ENCODE peak calls at places on chromosomes 4 and X, in six cellular contexts. I is IMR-90, B is neuronal stem cell, J is H9, A is trophoblast cell, V is mesenchymal stem cell. Q is an unnamed sample.

GRCh38 chrX:567891-568290 is 62.7 kb upstream of the SHOX start:
- DNase-seq in J (no peak), B (no peak), I (no peak), A (no peak), V (no peak), Q (no peak)

GRCh38 chr4:147831452-147832192 is 99.7 kb downstream of the ARHGAP10 start:
- DNase-seq in J (no peak), B (no peak), A (peak), I (peak), V (peak), Q (peak)

GRCh38 chrX:134990475-134991473 is at the start of gene SMIM10:
- DNase-seq in I (peak), J (peak), A (peak), V (peak), B (no peak), Q (peak)

GRCh38 chr4:37567781-37568180 is 118.4 kb downstream of the RELL1 start:
- DNase-seq in I (peak), J (no peak), V (no peak), A (no peak), B (no peak), Q (no peak)

GRCh38 chrX:14030248-14030592 is 528 bp upstream of the GEMIN8 start:
- DNase-seq in A (no peak), V (peak), I (peak), B (no peak), J (no peak), Q (no peak)

GRCh38 chr4:37073226-37073840 is 171.2 kb upstream of the NWD2 start:
- DNase-seq in I (no peak), V (no peak), B (no peak), A (peak), J (no peak), Q (no peak)

GRCh38 chr4:104302731-104303130 is 192.0 kb downstream of the CXXC4 start:
- DNase-seq in I (no peak), B (no peak), V (no peak), J (no peak), A (no peak), Q (peak)

GRCh38 chr4:141027421-141027820 is 105.8 kb downstream of the RNF150 start:
- DNase-seq in V (peak), I (peak), J (no peak), B (no peak), A (no peak), Q (no peak)

GRCh38 chrX:12984629-12985303 is 9.9 kb downstream of the TMSB4X start:
- DNase-seq in B (no peak), I (peak), A (no peak), V (no peak), J (no peak), Q (no peak)

GRCh38 chrX:19810370-19810769 is 77.0 kb downstream of the SH3KBP1 start:
- DNase-seq in V (peak), A (no peak), B (no peak), I (no peak), J (no peak), Q (no peak)

GRCh38 chrX:39000802-39001201 is 199.5 kb downstream of the MID1IP1 start:
- DNase-seq in A (no peak), J (no peak), B (no peak), I (peak), V (peak), Q (no peak)

GRCh38 chrX:111467896-111468295 is 43.5 kb upstream of the SERTM2 start:
- DNase-seq in B (no peak), I (no peak), A (no peak), J (no peak), V (no peak), Q (no peak)

GRCh38 chr4:55947254-55947882 is 1.4 kb upstream of the CEP135 start:
- DNase-seq in I (peak), B (no peak), A (no peak), J (no peak), V (peak), Q (no peak)

GRCh38 chrX:9312922-9313867 is 151.7 kb upstream of the TBL1X start:
- DNase-seq in I (no peak), A (no peak), V (no peak), B (no peak), J (peak), Q (peak)

GRCh38 chr4:152843476-152844107 is 63.8 kb downstream of the ARFIP1 start:
- DNase-seq in A (no peak), I (no peak), V (peak), J (peak), B (no peak), Q (peak)

GRCh38 chr4:152849350-152849749 is 69.6 kb downstream of the ARFIP1 start:
- DNase-seq in J (no peak), I (no peak), A (no peak), V (no peak), B (no peak), Q (no peak)

GRCh38 chr4:152850377-152850776 is 70.6 kb downstream of the ARFIP1 start:
- DNase-seq in I (peak), B (no peak), J (peak), V (peak), A (peak), Q (peak)

GRCh38 chr4:152848508-152848907 is 68.8 kb downstream of the ARFIP1 start:
- DNase-seq in V (no peak), I (no peak), B (no peak), A (no peak), J (no peak), Q (no peak)

DNA sequence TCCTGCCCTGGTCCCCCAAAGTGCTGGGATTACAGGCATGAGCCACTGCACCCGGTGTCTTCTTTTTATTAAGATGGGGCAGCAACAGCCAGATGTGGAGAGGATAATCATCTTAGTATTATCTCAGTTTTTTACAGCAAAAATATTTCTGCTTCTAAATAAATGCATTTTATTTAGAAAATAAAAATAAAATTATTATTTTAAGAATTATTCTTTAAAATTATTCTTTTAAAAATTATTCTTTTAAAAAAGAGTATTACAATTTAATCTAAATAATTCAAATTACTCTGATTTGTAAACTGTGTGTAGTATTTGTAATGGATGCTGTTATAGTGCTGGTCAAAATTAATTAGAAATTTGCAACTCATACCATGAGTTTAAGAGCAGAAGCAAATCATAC is 67.6 kb downstream of the ARFIP1 start:
- DNase-seq in B (no peak), V (no peak), A (no peak), I (no peak), J (no peak), Q (no peak)
- H3K27ac ChIP-seq in B (no peak), V (no peak), A (no peak), I (no peak), J (no peak), Q (no peak)

GRCh38 chrX:71955530-71956120 is 45.0 kb downstream of the NHSL2 start:
- DNase-seq in I (no peak), J (no peak), A (no peak), B (no peak), V (no peak), Q (no peak)
- H2AK5ac ChIP-seq in I (no peak), J (no peak), A (no peak), B (no peak), V (peak), Q (no peak)

DNA sequence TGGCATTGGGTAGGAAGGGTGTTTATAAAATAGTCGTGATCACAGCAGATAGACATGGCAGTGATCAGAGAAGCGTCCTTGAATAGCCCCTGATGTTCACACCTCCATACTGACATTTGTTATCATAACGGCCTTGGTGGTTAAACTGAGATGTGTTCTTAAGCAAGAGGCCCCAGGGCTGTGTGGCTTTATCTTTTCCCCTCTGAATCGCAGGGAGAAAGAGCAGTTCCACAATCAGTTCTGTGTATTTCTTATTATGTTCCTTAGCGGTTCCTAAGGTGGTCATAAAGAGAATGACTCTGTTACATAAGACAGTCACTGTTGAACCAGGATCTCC is 52.8 kb upstream of the CBR4 start:
- DNase-seq in A (no peak), I (peak), B (no peak), V (no peak), J (no peak), Q (peak)
- H3K27ac ChIP-seq in A (no peak), I (peak), B (no peak), V (no peak), J (no peak), Q (no peak)

DNA sequence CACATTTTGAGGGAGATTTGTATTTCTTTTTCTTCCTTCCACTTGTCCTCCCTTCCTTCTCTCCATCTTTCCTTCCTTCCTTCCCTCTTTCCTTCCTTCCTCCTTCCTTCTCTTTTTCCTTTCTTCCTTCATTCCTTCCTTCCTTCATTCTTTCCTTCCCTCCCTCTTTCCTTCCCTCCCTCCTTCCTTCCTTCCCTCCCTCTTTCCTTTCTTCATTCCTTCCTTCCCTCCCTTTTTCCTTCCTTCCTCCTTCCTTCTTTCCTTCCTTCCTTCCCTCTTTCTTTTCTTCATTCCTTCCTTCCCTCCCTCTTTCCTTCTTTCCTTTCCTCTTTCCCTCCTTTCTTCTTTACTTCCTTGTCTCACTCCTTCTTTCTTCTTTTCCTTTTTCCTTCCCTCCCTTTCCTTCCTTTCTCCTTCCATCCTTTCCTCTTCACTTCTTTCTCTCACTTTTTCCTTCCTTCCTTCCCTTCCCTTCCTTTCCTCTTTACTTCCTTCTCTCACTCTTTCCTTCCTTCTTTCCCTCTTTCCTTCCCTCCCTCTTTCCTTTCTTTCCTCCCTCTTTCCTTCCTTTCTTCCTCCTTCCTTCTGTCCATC is 74.4 kb downstream of the DHRSX start:
- DNase-seq in A (no peak), B (no peak), I (no peak), J (no peak), V (no peak), Q (no peak)
- H2AK5ac ChIP-seq in A (no peak), B (no peak), I (no peak), J (no peak), V (no peak), Q (no peak)

DNA sequence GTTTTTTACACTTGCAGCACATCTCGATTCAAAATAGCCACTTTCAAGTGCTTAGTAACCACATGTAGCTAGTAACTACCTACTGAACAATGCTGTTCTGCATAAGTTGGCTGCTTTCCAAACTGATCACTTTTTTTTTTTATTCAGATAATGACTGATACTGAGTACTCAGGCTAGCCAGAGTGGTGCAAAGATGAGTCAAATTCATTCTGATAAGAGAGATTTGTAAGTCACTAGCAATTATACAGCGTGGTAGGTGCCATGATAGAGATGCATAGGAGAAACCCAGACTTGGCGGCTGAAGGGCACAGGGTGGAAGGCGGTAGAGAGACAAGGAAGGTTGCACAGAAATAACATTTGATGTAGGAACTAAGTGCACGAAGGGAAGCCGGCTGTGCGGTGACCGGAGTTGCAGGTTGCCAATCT is 357 bp upstream of the IGBP1 start:
- DNase-seq in V (no peak), A (no peak), J (no peak), I (peak), B (no peak), Q (no peak)
- H3K27ac ChIP-seq in V (peak), A (no peak), J (no peak), I (peak), B (peak), Q (peak)

Q was measured in mesendoderm.